ENCODE peak calls at places on chromosome 2, in ten cellular contexts. O is ovary, N is GM23248, C is transverse colon, P is psoas muscle, F is K562, V is IMR-90, U is heart left ventricle, Z is small intestine, R is RWPE2. D is an unnamed sample. For H3K9me3 and H3K36me3, the result is how much of the 10 kb centered on the place peaks cover.

GRCh38 chr2:31214638-31214915 is 2.7 kb downstream of the CAPN14 start:
- DNase-seq in O (no peak), N (no peak), C (no peak), P (no peak), F (no peak), V (no peak), U (no peak), Z (no peak), R (no peak), D (no peak)

GRCh38 chr2:236562434-236562833 is 7.2 kb upstream of the ACKR3 start:
- DNase-seq in O (no peak), N (no peak), C (no peak), P (no peak), F (peak), V (peak), U (no peak), Z (peak), R (no peak), D (no peak)

GRCh38 chr2:43218550-43219382 is 7.6 kb downstream of the ZFP36L2 start:
- DNase-seq in O (peak), N (peak), C (peak), P (peak), F (peak), V (peak), U (peak), Z (peak), R (no peak), D (no peak)

GRCh38 chr2:16257725-16258028 is 317.3 kb downstream of the MYCN start:
- DNase-seq in O (no peak), N (no peak), C (no peak), P (no peak), F (no peak), V (no peak), U (no peak), Z (no peak), R (no peak), D (no peak)

GRCh38 chr2:73174941-73175662 is 27.3 kb upstream of the NOTO start:
- DNase-seq in O (no peak), N (no peak), C (no peak), P (peak), F (peak), V (no peak), U (no peak), Z (no peak), R (no peak), D (no peak)

GRCh38 chr2:235563056-235563777 is 69.4 kb downstream of the AGAP1 start:
- DNase-seq in O (no peak), N (no peak), C (no peak), P (no peak), F (no peak), V (no peak), U (no peak), Z (no peak), R (no peak), D (no peak)

GRCh38 chr2:223993634-223994232 is 36.5 kb downstream of the MRPL44 start:
- DNase-seq in O (peak), N (peak), C (peak), P (peak), F (peak), V (peak), U (peak), Z (peak), R (no peak), D (peak)

GRCh38 chr2:222866358-222866960 is 5.6 kb downstream of the ACSL3 start:
- DNase-seq in O (no peak), N (no peak), C (peak), P (no peak), F (no peak), V (no peak), U (peak), Z (peak), R (no peak), D (no peak)

GRCh38 chr2:62596061-62596658 is 90.2 kb upstream of the TMEM17 start:
- DNase-seq in O (no peak), N (peak), C (no peak), P (no peak), F (no peak), V (peak), U (no peak), Z (no peak), R (no peak), D (peak)

GRCh38 chr2:234970467-234970866 is 18.6 kb downstream of the SH3BP4 start:
- DNase-seq in O (no peak), N (peak), C (no peak), P (no peak), F (no peak), V (peak), U (no peak), Z (peak), R (no peak), D (peak)

GRCh38 chr2:220962556-220962955 is 609.5 kb downstream of the EPHA4 start:
- DNase-seq in O (no peak), N (no peak), C (no peak), P (no peak), F (no peak), V (peak), U (no peak), Z (no peak), R (no peak), D (no peak)

GRCh38 chr2:235416816-235417499 is 76.9 kb upstream of the AGAP1 start:
- DNase-seq in O (no peak), N (peak), C (no peak), P (no peak), F (no peak), V (peak), U (no peak), Z (peak), R (no peak), D (no peak)

GRCh38 chr2:32355976-32356734 is 668 bp upstream of the BIRC6 start:
- DNase-seq in O (no peak), N (no peak), C (no peak), P (no peak), F (no peak), V (no peak), U (no peak), Z (no peak), R (no peak), D (no peak)

GRCh38 chr2:101509498-101510274 is 34.8 kb upstream of the RFX8 start:
- DNase-seq in O (no peak), N (peak), C (no peak), P (no peak), F (no peak), V (no peak), U (no peak), Z (no peak), R (no peak), D (no peak)

GRCh38 chr2:10410001-10410671 is 38.0 kb downstream of the ODC1 start:
- DNase-seq in O (no peak), N (no peak), C (no peak), P (no peak), F (no peak), V (no peak), U (no peak), Z (no peak), R (no peak), D (no peak)

GRCh38 chr2:233434666-233435375 is 80.5 kb downstream of the DGKD start:
- DNase-seq in O (no peak), N (no peak), C (no peak), P (no peak), F (no peak), V (no peak), U (no peak), Z (no peak), R (no peak), D (no peak)

GRCh38 chr2:169393068-169393590 is 30.8 kb upstream of the LRP2 start:
- DNase-seq in O (no peak), N (no peak), C (no peak), P (no peak), F (no peak), V (no peak), U (no peak), Z (no peak), R (no peak), D (no peak)

GRCh38 chr2:119387381-119388129 is 20.8 kb downstream of the DBI start:
- DNase-seq in O (peak), N (peak), C (peak), P (peak), F (peak), V (peak), U (peak), Z (peak), R (no peak), D (peak)

GRCh38 chr2:102606353-102606752 is 13.0 kb upstream of the SLC9A2 start:
- DNase-seq in O (no peak), N (peak), C (no peak), P (no peak), F (no peak), V (no peak), U (no peak), Z (no peak), R (no peak), D (no peak)

DNA sequence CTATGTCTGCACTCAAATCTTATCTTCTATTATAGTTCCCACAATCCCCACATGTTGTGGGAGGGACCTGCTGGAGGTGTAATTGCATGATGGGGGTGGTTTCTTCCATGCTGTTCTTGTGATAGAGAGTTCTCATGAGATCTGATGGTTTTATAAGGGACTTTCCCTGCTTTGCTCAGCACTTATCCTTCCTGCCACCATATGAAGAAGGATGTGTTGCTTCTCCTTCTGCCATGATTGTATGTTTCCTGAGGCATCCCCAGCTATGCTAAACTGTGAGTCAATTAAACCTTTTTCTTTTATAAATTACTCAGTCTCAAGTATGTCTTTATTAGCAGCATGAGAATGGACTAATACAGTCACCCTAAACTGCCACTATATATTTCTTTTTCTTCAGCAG is 79.1 kb downstream of the SH3YL1 start:
- DNase-seq in O (no peak), N (no peak), C (no peak), P (no peak), F (no peak), V (no peak), U (no peak), Z (no peak), R (no peak), D (no peak)
- H3K9me3 ChIP-seq in O (under half), N (under half), C (under half), P (under half), F (under half), V (under half), U (under half), Z (under half), R (under half), D (under half)

DNA sequence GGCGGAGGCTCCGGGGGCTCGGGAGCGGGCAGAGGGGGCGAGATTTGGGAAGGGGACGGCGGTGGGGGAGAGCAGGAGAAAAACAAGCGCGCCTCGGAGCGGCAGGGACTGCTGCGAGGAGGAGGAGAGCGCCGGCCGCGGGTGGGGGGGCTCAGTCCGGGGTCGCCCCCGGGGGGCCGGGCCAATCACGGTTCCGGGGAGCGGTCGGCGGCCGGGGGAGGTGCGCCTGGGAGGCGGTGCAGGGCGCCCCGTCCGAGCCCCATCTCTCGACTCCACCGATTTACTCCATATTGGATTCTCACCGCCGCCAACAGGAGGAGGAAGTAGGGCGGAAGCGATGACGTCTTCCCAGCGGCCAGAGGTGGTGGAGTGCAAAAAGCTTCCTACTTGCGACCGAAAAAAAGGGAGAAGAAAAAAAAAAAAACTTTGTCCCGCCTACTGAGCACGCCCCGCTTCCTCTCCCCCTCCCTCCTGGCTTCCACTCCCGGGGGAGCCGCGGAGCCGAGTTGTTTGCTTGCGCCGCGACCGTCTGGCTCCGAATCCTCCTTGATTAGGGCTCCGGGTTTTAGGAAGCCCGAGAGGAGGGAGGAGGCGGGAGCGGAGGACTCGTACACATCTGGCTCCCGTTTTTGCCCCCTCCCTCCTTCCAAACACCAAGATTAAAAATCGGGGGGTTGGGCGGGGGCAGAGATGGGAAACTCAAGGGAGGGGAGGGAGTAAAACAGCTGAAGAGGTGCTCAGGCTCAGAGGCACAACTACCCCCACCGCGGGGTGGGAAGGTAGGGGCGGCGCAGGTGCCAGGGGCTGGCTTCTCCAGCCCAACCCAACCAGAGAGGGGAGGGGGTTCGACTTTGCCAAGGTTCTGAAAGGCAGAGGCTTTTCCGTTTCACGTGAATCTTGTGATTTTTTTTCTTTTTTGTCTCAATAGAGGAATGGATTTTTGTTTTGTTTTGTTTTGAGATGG is at the start of gene SPRED2:
- DNase-seq in O (peak), N (peak), C (peak), P (peak), F (peak), V (peak), U (peak), Z (peak), R (peak), D (peak)
- H3K4me3 ChIP-seq in O (peak), N (peak), C (peak), P (peak), F (peak), V (peak), U (peak), Z (peak), R (peak), D (peak)

DNA sequence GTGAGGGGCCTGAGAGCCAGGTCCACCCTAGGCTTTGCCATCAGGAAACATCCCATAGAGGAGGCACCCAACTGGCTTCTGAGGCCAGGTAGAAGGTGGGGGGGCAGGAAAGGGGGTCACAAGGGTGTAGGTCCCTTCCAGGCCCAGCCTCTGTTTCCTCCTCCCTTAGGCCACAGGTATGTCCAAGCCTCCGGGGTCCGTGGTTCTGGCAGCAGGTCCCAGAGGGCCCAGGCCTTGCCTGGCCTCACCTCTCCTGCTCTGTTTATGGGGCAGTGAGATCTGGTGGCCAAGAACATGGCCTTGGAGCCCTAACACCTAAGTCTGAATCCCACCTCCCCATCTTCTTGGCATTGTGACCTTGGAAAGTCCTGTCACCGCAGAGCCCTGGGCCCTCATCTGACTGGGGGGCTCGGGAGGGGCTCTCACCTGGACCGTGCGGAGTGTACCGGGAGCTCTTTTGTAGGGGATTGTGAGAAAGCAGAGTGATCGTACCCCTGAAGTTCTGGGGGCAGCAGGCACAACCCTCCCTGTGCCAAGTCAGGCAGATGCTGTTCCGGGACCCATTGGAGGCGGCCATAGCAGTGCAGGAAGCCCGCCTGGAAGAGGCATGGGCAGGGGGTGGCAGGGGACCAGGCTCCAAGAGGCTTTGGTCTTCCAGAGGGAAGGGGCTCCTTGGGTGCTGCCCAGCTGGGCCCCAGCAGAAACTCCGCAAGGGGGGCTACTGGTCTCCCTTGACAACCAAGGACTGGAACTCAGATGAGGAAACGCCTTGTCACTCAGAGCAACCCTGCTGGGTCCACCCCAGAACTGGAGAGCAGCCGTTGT is 21.4 kb upstream of the GPR17 start:
- DNase-seq in O (no peak), N (no peak), C (peak), P (no peak), F (no peak), V (no peak), U (no peak), Z (no peak), R (peak), D (no peak)
- H3K36me3 ChIP-seq in O (under half), N (under half), C (under half), P (under half), F (under half), V (under half), U (under half), Z (under half), R (under half), D (under half)

GRCh38 chr2:180327185-180327584 is 320.1 kb upstream of the CWC22 start:
- DNase-seq in O (no peak), N (no peak), C (no peak), P (no peak), F (no peak), V (no peak), U (no peak), Z (no peak), R (no peak), D (no peak)
- H3K9me3 ChIP-seq in O (under half), N (under half), C (under half), P (under half), F (under half), V (under half), U (under half), Z (under half), R (under half), D (under half)

GRCh38 chr2:182593394-182593707 is 122.7 kb upstream of the DNAJC10 start:
- DNase-seq in O (no peak), N (peak), C (no peak), P (no peak), F (no peak), V (peak), U (no peak), Z (no peak), R (no peak), D (peak)

GRCh38 chr2:182589121-182589520 is 126.9 kb upstream of the DNAJC10 start:
- DNase-seq in O (no peak), N (no peak), C (no peak), P (no peak), F (no peak), V (no peak), U (no peak), Z (no peak), R (no peak), D (no peak)

GRCh38 chr2:182592691-182593393 is 123.2 kb upstream of the DNAJC10 start:
- DNase-seq in O (no peak), N (no peak), C (no peak), P (no peak), F (no peak), V (no peak), U (no peak), Z (no peak), R (no peak), D (no peak)

GRCh38 chr2:182594286-182594685 is 121.8 kb upstream of the DNAJC10 start:
- DNase-seq in O (no peak), N (peak), C (no peak), P (no peak), F (no peak), V (peak), U (no peak), Z (no peak), R (no peak), D (no peak)

DNA sequence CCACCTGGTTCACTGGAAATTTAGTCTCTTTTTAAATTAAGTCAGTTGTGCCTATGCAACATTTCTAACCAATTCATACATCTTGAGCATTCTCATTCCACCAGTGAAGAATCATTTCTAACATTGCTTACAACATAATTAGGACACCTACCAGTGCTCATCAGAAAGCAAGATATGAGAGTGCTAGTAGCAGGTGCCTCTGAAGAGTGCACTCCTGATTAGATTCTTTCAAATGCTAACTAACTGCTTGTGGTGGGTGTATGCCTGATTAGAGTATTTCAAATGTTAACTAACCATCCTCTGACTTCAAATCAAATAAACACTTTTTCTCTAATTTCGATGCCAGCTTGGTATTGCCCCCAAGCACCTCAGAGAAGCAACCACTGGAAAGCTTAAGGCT is 124.3 kb upstream of the DNAJC10 start:
- DNase-seq in O (no peak), N (no peak), C (no peak), P (no peak), F (no peak), V (no peak), U (no peak), Z (no peak), R (no peak), D (no peak)
- H3K4me3 ChIP-seq in O (no peak), N (no peak), C (no peak), P (no peak), F (no peak), V (no peak), U (no peak), Z (no peak), R (no peak), D (no peak)

DNA sequence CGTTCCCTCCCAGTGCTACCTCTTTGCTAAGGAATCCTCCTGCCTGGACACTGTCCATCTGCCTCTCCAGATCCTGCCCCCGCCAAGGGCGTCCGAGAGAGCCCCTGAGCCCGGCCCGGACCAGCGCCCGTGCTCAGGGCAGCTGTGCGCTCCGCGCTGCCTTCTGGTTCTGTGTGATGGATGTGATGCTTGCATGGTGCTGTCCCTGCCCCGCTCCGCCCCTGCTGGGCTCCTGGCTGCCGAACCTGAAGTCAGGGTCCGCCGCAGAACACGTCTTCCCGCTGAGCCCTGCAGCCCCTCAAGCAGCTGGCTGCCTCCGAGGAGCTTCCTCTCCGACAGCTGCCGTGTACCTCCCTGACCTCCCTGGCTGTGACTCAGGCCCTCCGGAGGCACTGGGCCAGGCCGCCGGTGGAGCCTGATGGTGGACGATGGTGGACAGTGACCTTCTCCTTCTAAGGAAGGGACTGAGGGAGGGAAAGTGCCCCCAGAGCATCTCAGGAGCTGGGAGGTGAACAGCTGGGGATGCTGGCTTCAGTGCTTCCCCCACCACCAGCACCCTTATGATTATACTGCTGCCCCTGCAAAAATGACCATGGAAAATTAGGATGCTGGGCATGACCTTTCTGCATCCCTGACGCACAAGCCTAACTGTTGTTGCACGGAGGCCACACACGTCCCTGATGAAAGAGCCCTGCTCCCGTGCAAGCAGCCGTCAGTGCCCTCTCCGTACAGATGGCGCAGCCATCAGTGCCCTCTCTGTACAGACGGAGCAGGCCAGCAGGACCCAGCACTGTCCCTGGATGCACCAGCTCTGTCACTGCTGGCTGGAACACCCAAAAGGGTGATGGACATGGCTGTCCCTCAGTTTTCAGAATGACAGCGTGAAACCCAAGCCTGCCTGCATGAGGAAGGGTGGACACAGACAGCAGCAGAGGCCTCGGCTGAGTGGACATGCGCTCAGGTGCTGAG is 99.3 kb downstream of the TPO start:
- DNase-seq in O (no peak), N (no peak), C (no peak), P (no peak), F (no peak), V (no peak), U (no peak), Z (no peak), R (peak), D (no peak)
- H3K36me3 ChIP-seq in O (under half), N (under half), C (under half), P (under half), F (under half), V (under half), U (under half), Z (under half), R (under half), D (under half)

D was measured in MG63.